ENCODE peak calls at places on chromosomes 7 and 10, in seven cellular contexts. W, H, F, L, M, E and B are unnamed samples.

GRCh38 chr10:70433581-70434280 is 7.8 kb downstream of the NODAL start:
- DNase-seq in W (no peak), H (peak; percentile 53), F (no peak), L (no peak), M (no peak), E (no peak), B (no peak)

GRCh38 chr10:70582793-70583700 is 19.5 kb downstream of the PRF1 start:
- DNase-seq in W (no peak), H (peak; percentile 40), F (no peak), L (no peak), M (peak; percentile 22), E (no peak), B (no peak)

GRCh38 chr10:101238732-101239105 is 9.5 kb upstream of the LBX1 start:
- DNase-seq in W (no peak), H (no peak), F (no peak), L (no peak), M (no peak), E (no peak), B (no peak)

GRCh38 chr10:108112218-108112617 is 947.7 kb upstream of the SORCS1 start:
- DNase-seq in W (no peak), H (no peak), F (no peak), L (no peak), M (no peak), E (no peak), B (no peak)

GRCh38 chr7:107072133-107072532 is 27.6 kb downstream of the PRKAR2B start:
- DNase-seq in W (no peak), H (no peak), F (no peak), L (no peak), M (no peak), E (no peak), B (no peak)

GRCh38 chr10:59991661-59992060 is 85.3 kb upstream of the CCDC6 start:
- DNase-seq in W (no peak), H (peak; percentile 71), F (no peak), L (no peak), M (peak; percentile 67), E (no peak), B (no peak)

GRCh38 chr7:159112136-159113011 is 32.3 kb downstream of the VIPR2 start:
- DNase-seq in W (peak; percentile 66), H (peak; percentile 54), F (no peak), L (no peak), M (peak; percentile 36), E (peak; percentile 30), B (no peak)

GRCh38 chr10:4159173-4159572 is 374.2 kb upstream of the KLF6 start:
- DNase-seq in W (no peak), H (no peak), F (no peak), L (no peak), M (no peak), E (no peak), B (no peak)

GRCh38 chr7:131105803-131106680 is 221.6 kb upstream of the MKLN1 start:
- DNase-seq in W (peak; percentile 97), H (peak; percentile 91), F (peak; percentile 90), L (no peak), M (peak; percentile 66), E (peak; percentile 95), B (peak; percentile 77)

GRCh38 chr7:132399367-132399766 is 176.9 kb downstream of the PLXNA4 start:
- DNase-seq in W (peak; percentile 24), H (no peak), F (no peak), L (no peak), M (no peak), E (no peak), B (no peak)

GRCh38 chr10:97332586-97333350 is 1.8 kb downstream of the FRAT2 start:
- DNase-seq in W (no peak), H (peak; percentile 75), F (peak; percentile 49), L (no peak), M (no peak), E (no peak), B (no peak)

GRCh38 chr7:7681936-7682329 is 36.5 kb downstream of the RPA3 start:
- DNase-seq in W (no peak), H (no peak), F (no peak), L (no peak), M (no peak), E (no peak), B (no peak)

GRCh38 chr7:77466455-77466854 is 50.3 kb upstream of the GSAP start:
- DNase-seq in W (no peak), H (no peak), F (no peak), L (no peak), M (no peak), E (no peak), B (no peak)

GRCh38 chr10:101053516-101053915 is 8.3 kb upstream of the KAZALD1 start:
- DNase-seq in W (no peak), H (no peak), F (no peak), L (no peak), M (no peak), E (no peak), B (no peak)

GRCh38 chr7:80359476-80359875 is 152.4 kb downstream of the GNAT3 start:
- DNase-seq in W (no peak), H (no peak), F (no peak), L (no peak), M (no peak), E (no peak), B (no peak)

GRCh38 chr7:46123-46829 is 146.1 kb upstream of the FAM20C start:
- DNase-seq in W (peak; percentile 52), H (peak; percentile 51), F (no peak), L (no peak), M (peak; percentile 23), E (no peak), B (peak; percentile 24)

GRCh38 chr10:130025326-130025725 is 61.3 kb upstream of the EBF3 start:
- DNase-seq in W (no peak), H (no peak), F (no peak), L (no peak), M (peak; percentile 41), E (no peak), B (no peak)

GRCh38 chr7:76302299-76303056 is at the start of gene HSPB1:
- DNase-seq in W (peak; percentile 92), H (peak; percentile 99), F (peak; percentile 97), L (peak; percentile 60), M (peak; percentile 87), E (peak; percentile 70), B (peak; percentile 92)

GRCh38 chr7:76303057-76303828 is 770 bp downstream of the HSPB1 start:
- DNase-seq in W (peak; percentile 92), H (peak; percentile 94), F (peak; percentile 94), L (peak; percentile 45), M (peak; percentile 94), E (peak; percentile 77), B (peak; percentile 94)

GRCh38 chr7:76301000-76301399 is 1.5 kb upstream of the HSPB1 start:
- DNase-seq in W (no peak), H (no peak), F (no peak), L (no peak), M (no peak), E (no peak), B (no peak)

GRCh38 chr7:76300210-76300731 is 2.2 kb upstream of the HSPB1 start:
- DNase-seq in W (no peak), H (no peak), F (no peak), L (no peak), M (no peak), E (no peak), B (no peak)

DNA sequence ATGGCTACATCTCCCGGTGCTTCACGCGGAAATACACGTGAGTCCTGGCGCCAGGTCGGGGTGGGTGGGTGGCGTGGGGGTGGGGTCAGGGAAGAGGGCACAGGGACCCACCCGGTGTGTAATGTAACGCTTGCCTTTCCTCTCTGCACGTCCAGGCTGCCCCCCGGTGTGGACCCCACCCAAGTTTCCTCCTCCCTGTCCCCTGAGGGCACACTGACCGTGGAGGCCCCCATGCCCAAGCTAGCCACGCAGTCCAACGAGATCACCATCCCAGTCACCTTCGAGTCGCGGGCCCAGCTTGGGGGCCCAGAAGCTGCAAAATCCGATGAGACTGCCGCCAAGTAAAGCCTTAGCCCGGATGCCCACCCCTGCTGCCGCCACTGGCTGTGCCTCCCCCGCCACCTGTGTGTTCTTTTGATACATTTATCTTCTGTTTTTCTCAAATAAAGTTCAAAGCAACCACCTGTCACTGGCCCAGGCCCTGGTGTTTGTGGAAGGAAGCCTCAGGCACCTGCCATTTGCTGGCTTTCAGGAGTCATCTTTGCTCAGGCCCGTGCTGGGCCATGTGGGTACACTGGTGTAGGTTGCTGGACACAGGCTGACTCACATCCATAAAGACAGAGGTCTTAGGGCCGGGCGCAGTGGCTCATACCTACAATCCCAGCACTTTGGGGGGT is 1.5 kb downstream of the HSPB1 start:
- DNase-seq in W (no peak), H (no peak), F (peak; percentile 58), L (no peak), M (no peak), E (no peak), B (no peak)
- H3K4me3 ChIP-seq in W (peak overlapping the region; percentile 76), H (peak overlapping the region; percentile 81), F (peak overlapping the region; percentile 92), L (peak overlapping the region; percentile 95), M (peak overlapping the region; percentile 62), E (peak overlapping the region; percentile 92), B (peak overlapping the region; percentile 76)

GRCh38 chr7:5377816-5378215 is 45.8 kb downstream of the TNRC18 start:
- DNase-seq in W (no peak), H (no peak), F (no peak), L (no peak), M (no peak), E (no peak), B (no peak)
- H3K4me1 ChIP-seq in W (peaks cover 36% of the 10 kb centered on the region), H (peaks cover 59% of the 10 kb centered on the region), F (no peaks in the 10 kb centered on the region), L (no peaks in the 10 kb centered on the region), M (no peaks in the 10 kb centered on the region), E (peaks cover 9% of the 10 kb centered on the region), B (no peaks in the 10 kb centered on the region)

GRCh38 chr7:149775176-149775556 is 1.8 kb upstream of the ZNF467 start:
- DNase-seq in W (no peak), H (no peak), F (no peak), L (no peak), M (no peak), E (no peak), B (no peak)

GRCh38 chr7:149776305-149776704 is 2.9 kb upstream of the ZNF467 start:
- DNase-seq in W (peak; percentile 88), H (peak; percentile 84), F (peak; percentile 78), L (no peak), M (no peak), E (no peak), B (no peak)

GRCh38 chr7:149772821-149773425 is 465 bp downstream of the ZNF467 start:
- DNase-seq in W (peak; percentile 91), H (no peak), F (peak; percentile 69), L (no peak), M (no peak), E (peak; percentile 41), B (no peak)

GRCh38 chr7:149773446-149774236 is at the start of gene ZNF467:
- DNase-seq in W (peak; percentile 93), H (peak; percentile 90), F (peak; percentile 80), L (no peak), M (peak; percentile 47), E (peak; percentile 68), B (no peak)

GRCh38 chr7:149774237-149775175 is 1.1 kb upstream of the ZNF467 start:
- DNase-seq in W (peak; percentile 72), H (no peak), F (no peak), L (no peak), M (no peak), E (no peak), B (no peak)
- H3K4me3 ChIP-seq in W (no peak overlapping the region), H (peak overlapping the region; percentile 89), F (no peak overlapping the region), L (no peak overlapping the region), M (no peak overlapping the region), E (no peak overlapping the region), B (no peak overlapping the region)

DNA sequence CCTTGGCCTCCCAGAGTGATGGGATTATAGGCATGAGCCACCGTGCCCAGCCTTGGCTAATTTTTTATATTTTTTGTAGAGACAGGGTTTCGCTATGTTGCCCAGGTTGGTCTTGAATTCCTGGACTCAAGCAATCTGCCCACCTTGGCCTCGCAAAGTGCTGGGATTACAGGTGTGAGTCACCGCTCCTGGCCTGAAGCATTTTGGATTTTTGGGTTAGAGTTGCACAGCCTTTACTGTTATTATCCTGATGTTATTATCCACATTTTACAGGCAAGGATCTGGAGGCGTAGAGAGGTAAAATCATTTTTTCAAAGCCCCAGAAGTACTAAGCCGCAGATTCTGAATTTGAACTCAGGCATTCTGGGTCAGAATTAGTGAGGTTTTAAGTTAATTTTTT is 75.4 kb downstream of the TCF7L2 start:
- DNase-seq in W (no peak), H (no peak), F (no peak), L (no peak), M (no peak), E (no peak), B (no peak)
- H3K4me1 ChIP-seq in W (peaks cover 47% of the 10 kb centered on the region), H (peaks cover 61% of the 10 kb centered on the region), F (peaks cover 17% of the 10 kb centered on the region), L (no peaks in the 10 kb centered on the region), M (peaks cover 14% of the 10 kb centered on the region), E (no peaks in the 10 kb centered on the region), B (peaks cover 59% of the 10 kb centered on the region)